ENCODE peak calls at places on chromosomes 16 and 17, in ten cellular contexts. A, L, B, C, Y, E, W, D, T and Z are unnamed samples. For H3K4me1, the result is how much of the 10 kb centered on the place peaks cover.

GRCh38 chr16:14223632-14224031 is 152.5 kb downstream of the MRTFB start:
- DNase-seq in A (no peak), L (no peak), B (no peak), C (no peak), Y (no peak), E (no peak), W (no peak), D (no peak), T (no peak), Z (no peak)

GRCh38 chr17:77328823-77329740 is 188.3 kb downstream of the SEC14L1 start:
- DNase-seq in A (no peak), L (no peak), B (no peak), C (peak), Y (peak), E (no peak), W (peak), D (peak), T (no peak), Z (no peak)

GRCh38 chr17:50133028-50133768 is 3.2 kb upstream of the SAMD14 start:
- DNase-seq in A (peak), L (peak), B (peak), C (peak), Y (peak), E (peak), W (peak), D (no peak), T (no peak), Z (no peak)

GRCh38 chr17:9906616-9907015 is 1.5 kb upstream of the RCVRN start:
- DNase-seq in A (no peak), L (no peak), B (no peak), C (no peak), Y (peak), E (no peak), W (no peak), D (no peak), T (no peak), Z (no peak)

GRCh38 chr17:78351449-78352006 is 8.3 kb downstream of the SOCS3 start:
- DNase-seq in A (peak), L (peak), B (no peak), C (peak), Y (peak), E (peak), W (peak), D (peak), T (peak), Z (no peak)

GRCh38 chr16:68324780-68325357 is 14.1 kb downstream of the PRMT7 start:
- DNase-seq in A (no peak), L (no peak), B (no peak), C (no peak), Y (no peak), E (no peak), W (no peak), D (no peak), T (no peak), Z (no peak)

GRCh38 chr16:22232277-22233049 is 26.4 kb downstream of the EEF2K start:
- DNase-seq in A (peak), L (no peak), B (peak), C (no peak), Y (peak), E (no peak), W (no peak), D (peak), T (no peak), Z (no peak)

GRCh38 chr17:78359936-78360370 is at the start of gene SOCS3:
- DNase-seq in A (peak), L (peak), B (peak), C (peak), Y (peak), E (peak), W (peak), D (peak), T (peak), Z (peak)

GRCh38 chr17:17587614-17588336 is 3.7 kb downstream of the PEMT start:
- DNase-seq in A (no peak), L (no peak), B (no peak), C (no peak), Y (no peak), E (no peak), W (no peak), D (no peak), T (no peak), Z (no peak)

GRCh38 chr17:44204453-44204882 is 4.8 kb upstream of the ATXN7L3 start:
- DNase-seq in A (peak), L (no peak), B (peak), C (no peak), Y (no peak), E (no peak), W (no peak), D (no peak), T (no peak), Z (no peak)

GRCh38 chr17:82077617-82078358 is 12.2 kb upstream of the DUS1L start:
- DNase-seq in A (no peak), L (peak), B (no peak), C (no peak), Y (no peak), E (peak), W (no peak), D (no peak), T (peak), Z (no peak)

GRCh38 chr17:45143767-45144198 is 4.5 kb upstream of the HEXIM1 start:
- DNase-seq in A (peak), L (peak), B (no peak), C (peak), Y (peak), E (peak), W (peak), D (peak), T (peak), Z (no peak)

GRCh38 chr16:18983565-18984424 is at the start of gene TMC7:
- DNase-seq in A (peak), L (peak), B (peak), C (peak), Y (peak), E (peak), W (peak), D (peak), T (peak), Z (no peak)

GRCh38 chr16:87487361-87487924 is 5.4 kb downstream of the ZCCHC14 start:
- DNase-seq in A (no peak), L (peak), B (no peak), C (no peak), Y (peak), E (peak), W (no peak), D (peak), T (no peak), Z (no peak)

GRCh38 chr16:87486282-87486681 is 6.5 kb downstream of the ZCCHC14 start:
- DNase-seq in A (no peak), L (no peak), B (no peak), C (no peak), Y (no peak), E (no peak), W (no peak), D (no peak), T (no peak), Z (no peak)

GRCh38 chr16:87490091-87490798 is 2.6 kb downstream of the ZCCHC14 start:
- DNase-seq in A (no peak), L (no peak), B (no peak), C (no peak), Y (peak), E (no peak), W (no peak), D (no peak), T (no peak), Z (no peak)

GRCh38 chr16:87492241-87492635 is 586 bp downstream of the ZCCHC14 start:
- DNase-seq in A (no peak), L (no peak), B (no peak), C (no peak), Y (no peak), E (no peak), W (no peak), D (no peak), T (no peak), Z (no peak)

DNA sequence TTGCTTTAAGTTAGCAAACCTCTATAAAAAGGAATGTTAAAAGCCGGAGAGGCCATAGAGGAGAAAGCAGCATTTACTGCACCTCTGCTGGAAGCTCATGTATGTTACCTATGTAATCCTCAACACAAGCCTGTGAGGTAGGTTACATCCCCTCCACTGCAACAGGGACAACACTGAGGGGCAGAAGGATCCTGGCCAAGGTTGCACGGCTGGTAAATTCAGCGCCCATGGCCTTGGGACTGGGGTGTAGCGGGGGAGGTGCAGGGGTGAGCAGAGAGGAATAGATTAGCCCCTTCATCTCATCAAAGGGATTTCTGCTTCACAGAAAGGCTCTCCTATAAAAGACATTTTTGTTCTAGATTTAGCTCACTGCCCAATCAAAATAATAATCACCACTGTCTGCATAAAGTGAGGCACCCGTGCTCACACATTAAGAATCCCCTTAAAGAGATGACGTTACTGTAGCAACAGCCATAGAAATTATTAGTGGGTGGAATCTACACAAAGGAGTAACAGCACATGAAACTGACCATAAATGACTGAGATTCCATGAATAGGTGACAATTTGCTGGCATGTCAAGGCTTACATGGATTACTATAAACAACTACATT is 3.3 kb downstream of the ZCCHC14 start:
- DNase-seq in A (no peak), L (no peak), B (no peak), C (no peak), Y (peak), E (no peak), W (no peak), D (no peak), T (no peak), Z (no peak)
- H3K4me1 ChIP-seq in A (under half), L (under half), B (under half), C (under half), Y (half or more), E (under half), W (half or more), D (half or more), T (under half), Z (under half)

DNA sequence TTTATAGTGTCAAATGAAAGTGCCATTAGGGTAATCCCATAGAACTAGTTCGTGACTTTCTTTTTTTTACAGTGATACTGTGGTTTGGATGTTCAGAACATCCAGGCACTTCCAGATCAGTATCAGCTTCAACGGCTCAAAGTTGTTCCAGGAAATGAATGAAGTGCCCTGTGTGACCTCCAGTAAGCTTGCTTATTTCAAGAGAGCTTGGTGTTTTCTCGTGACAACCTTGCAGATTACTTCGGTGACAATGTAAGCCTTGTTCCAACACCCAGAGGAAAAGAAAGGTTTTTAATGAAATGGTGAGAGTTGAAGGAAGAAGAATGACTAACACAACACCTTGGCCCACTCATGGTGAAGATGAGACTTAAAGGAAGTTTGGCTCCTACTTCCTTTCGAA is 15.9 kb upstream of the KCNJ16 start:
- DNase-seq in A (no peak), L (no peak), B (no peak), C (no peak), Y (no peak), E (no peak), W (no peak), D (no peak), T (no peak), Z (no peak)
- H3K27ac ChIP-seq in A (no peak), L (no peak), B (no peak), C (no peak), Y (no peak), E (no peak), W (no peak), D (no peak), T (no peak), Z (no peak)

DNA sequence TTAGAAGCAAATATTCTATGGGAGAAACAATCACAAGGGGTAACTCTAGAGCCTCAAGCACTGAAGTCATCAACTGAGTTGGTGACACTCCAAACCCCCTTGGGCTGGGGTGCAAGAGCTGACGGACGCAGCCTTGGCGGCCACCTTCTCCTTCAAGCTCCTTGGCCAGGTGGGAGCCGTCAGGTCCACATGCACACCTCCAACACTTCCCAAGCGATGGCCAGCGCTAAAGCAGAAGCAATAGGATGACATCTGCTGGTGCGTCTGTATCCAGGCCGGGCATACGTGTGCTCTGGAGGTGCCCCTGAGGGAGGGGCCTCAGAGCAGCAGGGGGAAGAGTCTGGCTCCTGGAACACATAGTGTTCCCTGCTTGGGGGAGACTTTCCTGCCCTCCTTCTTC is 12.2 kb upstream of the FOXJ1 start:
- DNase-seq in A (no peak), L (peak), B (no peak), C (no peak), Y (peak), E (peak), W (no peak), D (no peak), T (no peak), Z (no peak)
- H3K4me1 ChIP-seq in A (under half), L (under half), B (under half), C (under half), Y (under half), E (under half), W (under half), D (under half), T (under half), Z (under half)

DNA sequence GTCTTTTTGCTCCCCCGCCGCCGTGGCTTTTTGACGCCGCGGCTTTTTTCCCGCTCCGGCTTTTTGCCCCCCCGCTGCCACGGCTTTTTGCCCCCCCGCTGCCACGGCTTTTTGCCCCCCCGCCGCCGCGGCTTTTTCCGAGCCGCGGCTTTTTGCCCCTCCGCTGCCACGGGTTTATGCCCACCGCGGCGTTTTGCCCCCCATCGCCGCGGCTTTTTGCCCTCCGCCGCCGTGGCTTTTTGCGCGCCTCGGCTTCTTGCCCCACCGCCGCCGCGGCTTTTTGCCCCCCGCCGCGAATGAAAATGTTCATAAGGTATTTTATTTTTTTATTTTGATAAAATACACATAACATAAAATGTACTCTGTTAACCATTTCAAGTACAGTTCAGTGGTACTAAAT is 527.2 kb upstream of the WSB1 start:
- DNase-seq in A (no peak), L (no peak), B (no peak), C (no peak), Y (no peak), E (no peak), W (no peak), D (no peak), T (no peak), Z (no peak)
- H3K27ac ChIP-seq in A (no peak), L (no peak), B (no peak), C (no peak), Y (no peak), E (no peak), W (no peak), D (no peak), T (no peak), Z (no peak)

GRCh38 chr17:64635647-64636305 is 26.3 kb downstream of the SMURF2 start:
- DNase-seq in A (peak), L (no peak), B (peak), C (no peak), Y (no peak), E (no peak), W (no peak), D (no peak), T (no peak), Z (no peak)
- H3K4me1 ChIP-seq in A (under half), L (under half), B (under half), C (under half), Y (under half), E (under half), W (under half), D (half or more), T (under half), Z (under half)

GRCh38 chr16:47037396-47037745 is 63.9 kb upstream of the DNAJA2 start:
- DNase-seq in A (no peak), L (peak), B (no peak), C (no peak), Y (no peak), E (no peak), W (peak), D (peak), T (peak), Z (no peak)
- H3K27ac ChIP-seq in A (no peak), L (no peak), B (no peak), C (peak), Y (no peak), E (no peak), W (peak), D (no peak), T (peak), Z (peak)

GRCh38 chr17:29617481-29618271 is 5.0 kb downstream of the CORO6 start:
- DNase-seq in A (peak), L (peak), B (peak), C (peak), Y (peak), E (peak), W (no peak), D (peak), T (no peak), Z (no peak)
- H3K4me1 ChIP-seq in A (under half), L (under half), B (under half), C (under half), Y (half or more), E (under half), W (half or more), D (half or more), T (under half), Z (half or more)

GRCh38 chr16:30830072-30830417 is 43.0 kb upstream of the ZNF629 start:
- DNase-seq in A (no peak), L (no peak), B (no peak), C (no peak), Y (no peak), E (no peak), W (no peak), D (no peak), T (no peak), Z (no peak)
- H3K27ac ChIP-seq in A (no peak), L (no peak), B (no peak), C (no peak), Y (no peak), E (no peak), W (no peak), D (no peak), T (no peak), Z (no peak)